ENCODE peak calls at places on chromosomes 7 and 10, in four cellular contexts. O, R, H and K are unnamed samples.

GRCh38 chr7:3597243-3597642 is 296.2 kb downstream of the SDK1 start:
- DNase-seq in O (no peak), R (no peak), H (no peak), K (no peak)

GRCh38 chr10:62860946-62861345 is 44.8 kb upstream of the EGR2 start:
- DNase-seq in O (no peak), R (no peak), H (no peak), K (no peak)

GRCh38 chr10:23439920-23440875 is 1.3 kb downstream of the OTUD1 start:
- DNase-seq in O (peak), R (no peak), H (no peak), K (no peak)

GRCh38 chr7:157347217-157347904 is 10.6 kb downstream of the DNAJB6 start:
- DNase-seq in O (peak), R (no peak), H (no peak), K (no peak)

GRCh38 chr10:101438881-101439391 is 85.0 kb downstream of the BTRC start:
- DNase-seq in O (no peak), R (no peak), H (no peak), K (no peak)

GRCh38 chr7:2355079-2356008 is 717 bp downstream of the EIF3B start:
- DNase-seq in O (peak), R (no peak), H (no peak), K (no peak)

GRCh38 chr10:119073584-119073983 is 7.0 kb downstream of the EIF3A start:
- DNase-seq in O (no peak), R (no peak), H (no peak), K (no peak)

GRCh38 chr7:157735826-157736225 is 399.0 kb downstream of the DNAJB6 start:
- DNase-seq in O (no peak), R (no peak), H (no peak), K (no peak)

GRCh38 chr7:29987821-29988317 is 1.7 kb downstream of the SCRN1 start:
- DNase-seq in O (peak), R (no peak), H (no peak), K (peak)

GRCh38 chr7:111145472-111145871 is 54.5 kb downstream of the LRRN3 start:
- DNase-seq in O (no peak), R (no peak), H (no peak), K (no peak)

GRCh38 chr10:96587255-96588059 is 645 bp upstream of the TM9SF3 start:
- DNase-seq in O (peak), R (no peak), H (peak), K (no peak)

GRCh38 chr10:118962159-118962863 is 67.2 kb upstream of the NANOS1 start:
- DNase-seq in O (no peak), R (no peak), H (no peak), K (no peak)

GRCh38 chr10:80407836-80408197 is 534 bp upstream of the PRXL2A start:
- DNase-seq in O (peak), R (no peak), H (peak), K (peak)

GRCh38 chr10:35446439-35446838 is 110.1 kb downstream of the CCNY start:
- DNase-seq in O (peak), R (no peak), H (no peak), K (no peak)

GRCh38 chr10:32985781-32986350 is 27.8 kb upstream of the ITGB1 start:
- DNase-seq in O (peak), R (no peak), H (no peak), K (no peak)

GRCh38 chr7:90736316-90736715 is 140.2 kb downstream of the CDK14 start:
- DNase-seq in O (no peak), R (no peak), H (no peak), K (no peak)

GRCh38 chr7:51369746-51370145 is 53.1 kb upstream of the COBL start:
- DNase-seq in O (peak), R (no peak), H (no peak), K (peak)

GRCh38 chr7:38309555-38309954 is 36.1 kb upstream of the TARP start:
- DNase-seq in O (no peak), R (no peak), H (no peak), K (no peak)

GRCh38 chr7:150931199-150931869 is 46.8 kb downstream of the KCNH2 start:
- DNase-seq in O (no peak), R (no peak), H (no peak), K (no peak)

GRCh38 chr7:127119517-127119916 is 133.2 kb downstream of the GRM8 start:
- DNase-seq in O (no peak), R (no peak), H (no peak), K (peak)

GRCh38 chr7:93374345-93374940 is 142.3 kb downstream of the VPS50 start:
- DNase-seq in O (peak), R (no peak), H (no peak), K (no peak)

GRCh38 chr7:112362796-112363195 is 87.5 kb upstream of the IFRD1 start:
- DNase-seq in O (no peak), R (no peak), H (no peak), K (peak)

GRCh38 chr7:131300572-131301466 is 26.9 kb upstream of the MKLN1 start:
- DNase-seq in O (no peak), R (no peak), H (no peak), K (no peak)

GRCh38 chr7:92827464-92827863 is 8.9 kb downstream of the CDK6 start:
- DNase-seq in O (no peak), R (no peak), H (no peak), K (no peak)

GRCh38 chr7:103341466-103341865 is 3.1 kb downstream of the DNAJC2 start:
- DNase-seq in O (no peak), R (no peak), H (no peak), K (no peak)

GRCh38 chr7:93958651-93959050 is 37.1 kb downstream of the GNG11 start:
- DNase-seq in O (no peak), R (no peak), H (no peak), K (no peak)

GRCh38 chr10:3415038-3415736 is 242.6 kb upstream of the PITRM1 start:
- DNase-seq in O (no peak), R (no peak), H (no peak), K (no peak)

GRCh38 chr7:98187138-98187502 is 24.1 kb upstream of the BHLHA15 start:
- DNase-seq in O (no peak), R (no peak), H (no peak), K (no peak)

GRCh38 chr7:110119883-110120581 is 970.9 kb upstream of the LRRN3 start:
- DNase-seq in O (peak), R (no peak), H (no peak), K (no peak)

GRCh38 chr7:128035712-128036111 is 4.5 kb upstream of the LRRC4 start:
- DNase-seq in O (no peak), R (no peak), H (no peak), K (no peak)

GRCh38 chr7:6057316-6058128 is 26.3 kb downstream of the ANKRD61 start:
- DNase-seq in O (no peak), R (no peak), H (no peak), K (no peak)

GRCh38 chr7:153886506-153887391 is 165.4 kb upstream of the DPP6 start:
- DNase-seq in O (no peak), R (no peak), H (no peak), K (no peak)

GRCh38 chr7:129665013-129665401 is 53.5 kb downstream of the NRF1 start:
- DNase-seq in O (peak), R (peak), H (no peak), K (no peak)

GRCh38 chr7:26060713-26061339 is 91.2 kb upstream of the NFE2L3 start:
- DNase-seq in O (no peak), R (no peak), H (no peak), K (no peak)

GRCh38 chr7:47677664-47678063 is 95.8 kb upstream of the TNS3 start:
- DNase-seq in O (peak), R (no peak), H (no peak), K (no peak)

GRCh38 chr10:61136151-61136550 is 192.2 kb upstream of the RHOBTB1 start:
- DNase-seq in O (peak), R (no peak), H (no peak), K (no peak)